ENCODE peak calls at places on chromosomes 13 and 19, in seven cellular contexts. One of them, this sample, is unnamed.

GRCh38 chr13:59452189-59452588 is 711.5 kb downstream of the DIAPH3 start:
- DNase-seq in NT2/D1: no peak
- DNase-seq in substantia nigra: no peak
- DNase-seq in activated CD4-positive, alpha-beta T cell treated with anti-CD3 and anti-CD28 coated beads, Interleukin-2, amount 50 U/mL, for 24 hours: no peak
- DNase-seq in psoas muscle: no peak
- DNase-seq in tibial artery: no peak
- DNase-seq in NCI-H524: peak
- DNase-seq in this sample: peak

GRCh38 chr19:33740811-33741396 is 55.8 kb upstream of the KCTD15 start:
- DNase-seq in NT2/D1: peak
- DNase-seq in substantia nigra: no peak
- DNase-seq in activated CD4-positive, alpha-beta T cell treated with anti-CD3 and anti-CD28 coated beads, Interleukin-2, amount 50 U/mL, for 24 hours: no peak
- DNase-seq in psoas muscle: no peak
- DNase-seq in tibial artery: no peak
- DNase-seq in NCI-H524: no peak
- DNase-seq in this sample: no peak

GRCh38 chr19:49213791-49214190 is 56.2 kb downstream of the TRPM4 start:
- DNase-seq in NT2/D1: no peak
- DNase-seq in substantia nigra: no peak
- DNase-seq in activated CD4-positive, alpha-beta T cell treated with anti-CD3 and anti-CD28 coated beads, Interleukin-2, amount 50 U/mL, for 24 hours: no peak
- DNase-seq in psoas muscle: no peak
- DNase-seq in tibial artery: no peak
- DNase-seq in NCI-H524: no peak
- DNase-seq in this sample: no peak

GRCh38 chr13:90084684-90085290 is 1262.7 kb upstream of the MIR17HG start:
- DNase-seq in NT2/D1: no peak
- DNase-seq in substantia nigra: no peak
- DNase-seq in activated CD4-positive, alpha-beta T cell treated with anti-CD3 and anti-CD28 coated beads, Interleukin-2, amount 50 U/mL, for 24 hours: no peak
- DNase-seq in psoas muscle: no peak
- DNase-seq in tibial artery: no peak
- DNase-seq in NCI-H524: no peak
- DNase-seq in this sample: no peak

GRCh38 chr13:92734068-92734467 is 492.5 kb upstream of the GPC6 start:
- DNase-seq in NT2/D1: no peak
- DNase-seq in substantia nigra: no peak
- DNase-seq in activated CD4-positive, alpha-beta T cell treated with anti-CD3 and anti-CD28 coated beads, Interleukin-2, amount 50 U/mL, for 24 hours: no peak
- DNase-seq in psoas muscle: no peak
- DNase-seq in tibial artery: no peak
- DNase-seq in NCI-H524: no peak
- DNase-seq in this sample: no peak

GRCh38 chr13:113499936-113500335 is 9.4 kb upstream of the DCUN1D2 start:
- DNase-seq in NT2/D1: no peak
- DNase-seq in substantia nigra: no peak
- DNase-seq in activated CD4-positive, alpha-beta T cell treated with anti-CD3 and anti-CD28 coated beads, Interleukin-2, amount 50 U/mL, for 24 hours: no peak
- DNase-seq in psoas muscle: no peak
- DNase-seq in tibial artery: no peak
- DNase-seq in NCI-H524: no peak
- DNase-seq in this sample: no peak

GRCh38 chr13:51542358-51542972 is 41.8 kb upstream of the WDFY2 start:
- DNase-seq in NT2/D1: no peak
- DNase-seq in substantia nigra: no peak
- DNase-seq in activated CD4-positive, alpha-beta T cell treated with anti-CD3 and anti-CD28 coated beads, Interleukin-2, amount 50 U/mL, for 24 hours: no peak
- DNase-seq in psoas muscle: no peak
- DNase-seq in tibial artery: no peak
- DNase-seq in NCI-H524: no peak
- DNase-seq in this sample: no peak

GRCh38 chr13:75762066-75762937 is 126.2 kb downstream of the LMO7 start:
- DNase-seq in NT2/D1: no peak
- DNase-seq in substantia nigra: no peak
- DNase-seq in activated CD4-positive, alpha-beta T cell treated with anti-CD3 and anti-CD28 coated beads, Interleukin-2, amount 50 U/mL, for 24 hours: no peak
- DNase-seq in psoas muscle: no peak
- DNase-seq in tibial artery: no peak
- DNase-seq in NCI-H524: no peak
- DNase-seq in this sample: no peak

GRCh38 chr19:45448425-45448756 is 19.4 kb upstream of the FOSB start:
- DNase-seq in NT2/D1: no peak
- DNase-seq in substantia nigra: no peak
- DNase-seq in activated CD4-positive, alpha-beta T cell treated with anti-CD3 and anti-CD28 coated beads, Interleukin-2, amount 50 U/mL, for 24 hours: no peak
- DNase-seq in psoas muscle: no peak
- DNase-seq in tibial artery: no peak
- DNase-seq in NCI-H524: no peak
- DNase-seq in this sample: no peak

GRCh38 chr13:110640591-110641029 is 25.3 kb downstream of the NAXD start:
- DNase-seq in NT2/D1: no peak
- DNase-seq in substantia nigra: no peak
- DNase-seq in activated CD4-positive, alpha-beta T cell treated with anti-CD3 and anti-CD28 coated beads, Interleukin-2, amount 50 U/mL, for 24 hours: no peak
- DNase-seq in psoas muscle: no peak
- DNase-seq in tibial artery: peak
- DNase-seq in NCI-H524: no peak
- DNase-seq in this sample: no peak

GRCh38 chr19:41553804-41554203 is 22.2 kb upstream of the CEACAM21 start:
- DNase-seq in NT2/D1: no peak
- DNase-seq in substantia nigra: no peak
- DNase-seq in activated CD4-positive, alpha-beta T cell treated with anti-CD3 and anti-CD28 coated beads, Interleukin-2, amount 50 U/mL, for 24 hours: no peak
- DNase-seq in psoas muscle: no peak
- DNase-seq in tibial artery: no peak
- DNase-seq in NCI-H524: no peak
- DNase-seq in this sample: no peak

GRCh38 chr13:24196593-24197197 is 36.2 kb downstream of the SPATA13 start:
- DNase-seq in NT2/D1: no peak
- DNase-seq in substantia nigra: no peak
- DNase-seq in activated CD4-positive, alpha-beta T cell treated with anti-CD3 and anti-CD28 coated beads, Interleukin-2, amount 50 U/mL, for 24 hours: no peak
- DNase-seq in psoas muscle: no peak
- DNase-seq in tibial artery: no peak
- DNase-seq in NCI-H524: no peak
- DNase-seq in this sample: no peak

GRCh38 chr19:926595-927043 is 784 bp downstream of the ARID3A start:
- DNase-seq in NT2/D1: no peak
- DNase-seq in substantia nigra: no peak
- DNase-seq in activated CD4-positive, alpha-beta T cell treated with anti-CD3 and anti-CD28 coated beads, Interleukin-2, amount 50 U/mL, for 24 hours: no peak
- DNase-seq in psoas muscle: peak
- DNase-seq in tibial artery: no peak
- DNase-seq in NCI-H524: no peak
- DNase-seq in this sample: no peak

GRCh38 chr13:113548778-113549621 is 35.6 kb upstream of the TFDP1 start:
- DNase-seq in NT2/D1: no peak
- DNase-seq in substantia nigra: no peak
- DNase-seq in activated CD4-positive, alpha-beta T cell treated with anti-CD3 and anti-CD28 coated beads, Interleukin-2, amount 50 U/mL, for 24 hours: no peak
- DNase-seq in psoas muscle: no peak
- DNase-seq in tibial artery: peak
- DNase-seq in NCI-H524: no peak
- DNase-seq in this sample: no peak

GRCh38 chr19:30281903-30282302 is 90.3 kb upstream of the ZNF536 start:
- DNase-seq in NT2/D1: no peak
- DNase-seq in substantia nigra: no peak
- DNase-seq in activated CD4-positive, alpha-beta T cell treated with anti-CD3 and anti-CD28 coated beads, Interleukin-2, amount 50 U/mL, for 24 hours: no peak
- DNase-seq in psoas muscle: no peak
- DNase-seq in tibial artery: no peak
- DNase-seq in NCI-H524: no peak
- DNase-seq in this sample: no peak

GRCh38 chr19:12785431-12786011 is 5.8 kb upstream of the JUNB start:
- DNase-seq in NT2/D1: no peak
- DNase-seq in substantia nigra: no peak
- DNase-seq in activated CD4-positive, alpha-beta T cell treated with anti-CD3 and anti-CD28 coated beads, Interleukin-2, amount 50 U/mL, for 24 hours: no peak
- DNase-seq in psoas muscle: no peak
- DNase-seq in tibial artery: no peak
- DNase-seq in NCI-H524: no peak
- DNase-seq in this sample: no peak

GRCh38 chr19:35124098-35125060 is 8.8 kb downstream of the FXYD3 start:
- DNase-seq in NT2/D1: peak
- DNase-seq in substantia nigra: peak
- DNase-seq in activated CD4-positive, alpha-beta T cell treated with anti-CD3 and anti-CD28 coated beads, Interleukin-2, amount 50 U/mL, for 24 hours: peak
- DNase-seq in psoas muscle: peak
- DNase-seq in tibial artery: peak
- DNase-seq in NCI-H524: peak
- DNase-seq in this sample: peak

GRCh38 chr19:11191273-11191755 is 6.0 kb downstream of the KANK2 start:
- DNase-seq in NT2/D1: no peak
- DNase-seq in substantia nigra: no peak
- DNase-seq in activated CD4-positive, alpha-beta T cell treated with anti-CD3 and anti-CD28 coated beads, Interleukin-2, amount 50 U/mL, for 24 hours: no peak
- DNase-seq in psoas muscle: peak
- DNase-seq in tibial artery: peak
- DNase-seq in NCI-H524: peak
- DNase-seq in this sample: peak

GRCh38 chr13:113553541-113554332 is 30.8 kb upstream of the TFDP1 start:
- DNase-seq in NT2/D1: no peak
- DNase-seq in substantia nigra: no peak
- DNase-seq in activated CD4-positive, alpha-beta T cell treated with anti-CD3 and anti-CD28 coated beads, Interleukin-2, amount 50 U/mL, for 24 hours: no peak
- DNase-seq in psoas muscle: no peak
- DNase-seq in tibial artery: peak
- DNase-seq in NCI-H524: no peak
- DNase-seq in this sample: no peak

GRCh38 chr13:50198508-50198907 is 183.3 kb downstream of the KCNRG start:
- DNase-seq in NT2/D1: no peak
- DNase-seq in substantia nigra: no peak
- DNase-seq in activated CD4-positive, alpha-beta T cell treated with anti-CD3 and anti-CD28 coated beads, Interleukin-2, amount 50 U/mL, for 24 hours: no peak
- DNase-seq in psoas muscle: no peak
- DNase-seq in tibial artery: no peak
- DNase-seq in NCI-H524: no peak
- DNase-seq in this sample: no peak

GRCh38 chr19:1269065-1269477 is at the start of gene CIRBP:
- DNase-seq in NT2/D1: peak
- DNase-seq in substantia nigra: peak
- DNase-seq in activated CD4-positive, alpha-beta T cell treated with anti-CD3 and anti-CD28 coated beads, Interleukin-2, amount 50 U/mL, for 24 hours: peak
- DNase-seq in psoas muscle: peak
- DNase-seq in tibial artery: peak
- DNase-seq in NCI-H524: peak
- DNase-seq in this sample: peak

GRCh38 chr13:32587774-32588165 is 1.5 kb downstream of the PDS5B start:
- DNase-seq in NT2/D1: no peak
- DNase-seq in substantia nigra: no peak
- DNase-seq in activated CD4-positive, alpha-beta T cell treated with anti-CD3 and anti-CD28 coated beads, Interleukin-2, amount 50 U/mL, for 24 hours: no peak
- DNase-seq in psoas muscle: no peak
- DNase-seq in tibial artery: no peak
- DNase-seq in NCI-H524: no peak
- DNase-seq in this sample: no peak

GRCh38 chr13:49927755-49928154 is 8.4 kb downstream of the SPRYD7 start:
- DNase-seq in NT2/D1: no peak
- DNase-seq in substantia nigra: no peak
- DNase-seq in activated CD4-positive, alpha-beta T cell treated with anti-CD3 and anti-CD28 coated beads, Interleukin-2, amount 50 U/mL, for 24 hours: no peak
- DNase-seq in psoas muscle: no peak
- DNase-seq in tibial artery: no peak
- DNase-seq in NCI-H524: no peak
- DNase-seq in this sample: no peak

GRCh38 chr13:110699148-110700145 is 6.5 kb downstream of the CARS2 start:
- DNase-seq in NT2/D1: no peak
- DNase-seq in substantia nigra: no peak
- DNase-seq in activated CD4-positive, alpha-beta T cell treated with anti-CD3 and anti-CD28 coated beads, Interleukin-2, amount 50 U/mL, for 24 hours: no peak
- DNase-seq in psoas muscle: no peak
- DNase-seq in tibial artery: no peak
- DNase-seq in NCI-H524: no peak
- DNase-seq in this sample: no peak

GRCh38 chr19:46021531-46022041 is 1.3 kb downstream of the PGLYRP1 start:
- DNase-seq in NT2/D1: no peak
- DNase-seq in substantia nigra: no peak
- DNase-seq in activated CD4-positive, alpha-beta T cell treated with anti-CD3 and anti-CD28 coated beads, Interleukin-2, amount 50 U/mL, for 24 hours: no peak
- DNase-seq in psoas muscle: no peak
- DNase-seq in tibial artery: peak
- DNase-seq in NCI-H524: no peak
- DNase-seq in this sample: no peak

GRCh38 chr19:50449236-50449899 is 16.7 kb downstream of the MYBPC2 start:
- DNase-seq in NT2/D1: no peak
- DNase-seq in substantia nigra: no peak
- DNase-seq in activated CD4-positive, alpha-beta T cell treated with anti-CD3 and anti-CD28 coated beads, Interleukin-2, amount 50 U/mL, for 24 hours: no peak
- DNase-seq in psoas muscle: no peak
- DNase-seq in tibial artery: no peak
- DNase-seq in NCI-H524: no peak
- DNase-seq in this sample: no peak

GRCh38 chr13:34452831-34453230 is 489.2 kb upstream of the NBEA start:
- DNase-seq in NT2/D1: no peak
- DNase-seq in substantia nigra: no peak
- DNase-seq in activated CD4-positive, alpha-beta T cell treated with anti-CD3 and anti-CD28 coated beads, Interleukin-2, amount 50 U/mL, for 24 hours: no peak
- DNase-seq in psoas muscle: no peak
- DNase-seq in tibial artery: no peak
- DNase-seq in NCI-H524: no peak
- DNase-seq in this sample: no peak

GRCh38 chr13:21516806-21517205 is 57.7 kb upstream of the ZDHHC20 start:
- DNase-seq in NT2/D1: no peak
- DNase-seq in substantia nigra: no peak
- DNase-seq in activated CD4-positive, alpha-beta T cell treated with anti-CD3 and anti-CD28 coated beads, Interleukin-2, amount 50 U/mL, for 24 hours: no peak
- DNase-seq in psoas muscle: no peak
- DNase-seq in tibial artery: no peak
- DNase-seq in NCI-H524: no peak
- DNase-seq in this sample: no peak

GRCh38 chr13:50213526-50213925 is 198.3 kb downstream of the KCNRG start:
- DNase-seq in NT2/D1: no peak
- DNase-seq in substantia nigra: no peak
- DNase-seq in activated CD4-positive, alpha-beta T cell treated with anti-CD3 and anti-CD28 coated beads, Interleukin-2, amount 50 U/mL, for 24 hours: no peak
- DNase-seq in psoas muscle: no peak
- DNase-seq in tibial artery: no peak
- DNase-seq in NCI-H524: no peak
- DNase-seq in this sample: no peak

GRCh38 chr13:41107584-41108014 is 25.0 kb downstream of the KBTBD6 start:
- DNase-seq in NT2/D1: no peak
- DNase-seq in substantia nigra: no peak
- DNase-seq in activated CD4-positive, alpha-beta T cell treated with anti-CD3 and anti-CD28 coated beads, Interleukin-2, amount 50 U/mL, for 24 hours: no peak
- DNase-seq in psoas muscle: no peak
- DNase-seq in tibial artery: no peak
- DNase-seq in NCI-H524: no peak
- DNase-seq in this sample: no peak

GRCh38 chr19:10625003-10625761 is at the start of gene SLC44A2:
- DNase-seq in NT2/D1: no peak
- DNase-seq in substantia nigra: peak
- DNase-seq in activated CD4-positive, alpha-beta T cell treated with anti-CD3 and anti-CD28 coated beads, Interleukin-2, amount 50 U/mL, for 24 hours: no peak
- DNase-seq in psoas muscle: peak
- DNase-seq in tibial artery: peak
- DNase-seq in NCI-H524: no peak
- DNase-seq in this sample: no peak

GRCh38 chr19:18292810-18293641 is 11.6 kb upstream of the JUND start:
- DNase-seq in NT2/D1: peak
- DNase-seq in substantia nigra: no peak
- DNase-seq in activated CD4-positive, alpha-beta T cell treated with anti-CD3 and anti-CD28 coated beads, Interleukin-2, amount 50 U/mL, for 24 hours: no peak
- DNase-seq in psoas muscle: peak
- DNase-seq in tibial artery: peak
- DNase-seq in NCI-H524: no peak
- DNase-seq in this sample: no peak

GRCh38 chr19:2150794-2151338 is 500 bp downstream of the AP3D1 start:
- DNase-seq in NT2/D1: no peak
- DNase-seq in substantia nigra: no peak
- DNase-seq in activated CD4-positive, alpha-beta T cell treated with anti-CD3 and anti-CD28 coated beads, Interleukin-2, amount 50 U/mL, for 24 hours: no peak
- DNase-seq in psoas muscle: no peak
- DNase-seq in tibial artery: no peak
- DNase-seq in NCI-H524: no peak
- DNase-seq in this sample: no peak

GRCh38 chr13:104586010-104586746 is 1520.0 kb upstream of the SLC10A2 start:
- DNase-seq in NT2/D1: no peak
- DNase-seq in substantia nigra: no peak
- DNase-seq in activated CD4-positive, alpha-beta T cell treated with anti-CD3 and anti-CD28 coated beads, Interleukin-2, amount 50 U/mL, for 24 hours: no peak
- DNase-seq in psoas muscle: no peak
- DNase-seq in tibial artery: no peak
- DNase-seq in NCI-H524: no peak
- DNase-seq in this sample: no peak

GRCh38 chr19:15253513-15253912 is 21.3 kb upstream of the EPHX3 start:
- DNase-seq in NT2/D1: no peak
- DNase-seq in substantia nigra: no peak
- DNase-seq in activated CD4-positive, alpha-beta T cell treated with anti-CD3 and anti-CD28 coated beads, Interleukin-2, amount 50 U/mL, for 24 hours: no peak
- DNase-seq in psoas muscle: no peak
- DNase-seq in tibial artery: peak
- DNase-seq in NCI-H524: no peak
- DNase-seq in this sample: no peak

GRCh38 chr13:68261105-68261504 is 1031.0 kb upstream of the PCDH9 start:
- DNase-seq in NT2/D1: peak
- DNase-seq in substantia nigra: no peak
- DNase-seq in activated CD4-positive, alpha-beta T cell treated with anti-CD3 and anti-CD28 coated beads, Interleukin-2, amount 50 U/mL, for 24 hours: no peak
- DNase-seq in psoas muscle: no peak
- DNase-seq in tibial artery: no peak
- DNase-seq in NCI-H524: no peak
- DNase-seq in this sample: no peak

GRCh38 chr13:84208251-84208650 is 326.0 kb upstream of the SLITRK1 start:
- DNase-seq in NT2/D1: no peak
- DNase-seq in substantia nigra: no peak
- DNase-seq in activated CD4-positive, alpha-beta T cell treated with anti-CD3 and anti-CD28 coated beads, Interleukin-2, amount 50 U/mL, for 24 hours: no peak
- DNase-seq in psoas muscle: no peak
- DNase-seq in tibial artery: no peak
- DNase-seq in NCI-H524: no peak
- DNase-seq in this sample: no peak

GRCh38 chr13:110028311-110028710 is 241.9 kb upstream of the IRS2 start:
- DNase-seq in NT2/D1: no peak
- DNase-seq in substantia nigra: no peak
- DNase-seq in activated CD4-positive, alpha-beta T cell treated with anti-CD3 and anti-CD28 coated beads, Interleukin-2, amount 50 U/mL, for 24 hours: no peak
- DNase-seq in psoas muscle: no peak
- DNase-seq in tibial artery: no peak
- DNase-seq in NCI-H524: no peak
- DNase-seq in this sample: no peak